ENCODE peak calls at places on chromosomes 11 and 22, in four cellular contexts. Z is NCI-H2081, D is Calu3, C is heart left ventricle. N is an unnamed sample.

GRCh38 chr11:61489833-61490585 is 18.5 kb upstream of the LRRC10B start:
- DNase-seq in D (no peak), Z (no peak), C (no peak), N (no peak)

GRCh38 chr22:42648368-42649260 is 578 bp downstream of the CYB5R3 start:
- DNase-seq in Z (no peak), D (peak; percentile 48), C (peak; percentile 78), N (peak; percentile 67)

GRCh38 chr22:48782817-48783511 is 1044.7 kb downstream of the BRD1 start:
- DNase-seq in Z (no peak), C (no peak), D (no peak), N (no peak)

GRCh38 chr11:93187290-93187689 is 10.5 kb downstream of the SLC36A4 start:
- DNase-seq in D (no peak), C (no peak), Z (no peak), N (no peak)

GRCh38 chr11:114076974-114077373 is 17.5 kb downstream of the ZBTB16 start:
- DNase-seq in Z (peak; percentile 85), D (no peak), C (no peak), N (no peak)

GRCh38 chr11:132942611-132943324 is 589.5 kb downstream of the OPCML start:
- DNase-seq in C (no peak), D (no peak), Z (no peak), N (no peak)

GRCh38 chr11:124725719-124726105 is 14.0 kb upstream of the NRGN start:
- DNase-seq in C (no peak), D (no peak), Z (no peak), N (no peak)

GRCh38 chr22:45296628-45297297 is 12.0 kb downstream of the UPK3A start:
- DNase-seq in D (no peak), Z (no peak), C (no peak), N (no peak)

GRCh38 chr11:120216426-120217102 is 5.7 kb downstream of the OAF start:
- DNase-seq in Z (no peak), D (no peak), C (no peak), N (no peak)

GRCh38 chr11:98940913-98941312 is 79.8 kb upstream of the CNTN5 start:
- DNase-seq in Z (peak; percentile 3), C (no peak), D (no peak), N (no peak)

GRCh38 chr11:126007263-126007662 is 55.4 kb downstream of the CDON start:
- DNase-seq in D (peak; percentile 3), Z (no peak), C (no peak), N (no peak)

GRCh38 chr11:64357904-64358535 is 942 bp upstream of the RPS6KA4 start:
- DNase-seq in C (no peak), D (peak; percentile 83), Z (no peak), N (no peak)